ENCODE peak calls at places on chromosomes 5 and 9, in nine cellular contexts. L, N, D, U, W, H, K, I and X are unnamed samples.

GRCh38 chr5:35815089-35815936 is 41.4 kb upstream of the IL7R start:
- ATAC-seq in I (peak; percentile 84), L (no peak), H (peak; percentile 89), D (no peak), W (peak; percentile 99), U (peak; percentile 71), K (no peak), N (peak; percentile 50), X (no peak)

GRCh38 chr9:16060457-16061129 is 507.8 kb downstream of the CCDC171 start:
- ATAC-seq in N (no peak), L (no peak), U (no peak), I (no peak), H (no peak), K (no peak), W (no peak), D (no peak), X (no peak)

GRCh38 chr9:589723-590122 is 251.8 kb upstream of the DMRT1 start:
- ATAC-seq in N (no peak), L (peak; percentile 75), U (no peak), W (no peak), K (no peak), D (peak; percentile 59), H (no peak), I (peak; percentile 54), X (peak; percentile 89)

GRCh38 chr9:129069128-129069824 is 11.6 kb upstream of the DOLPP1 start:
- ATAC-seq in L (peak; percentile 92), K (peak; percentile 70), U (peak; percentile 52), H (no peak), D (peak; percentile 94), W (peak; percentile 98), N (peak; percentile 80), I (peak; percentile 81), X (peak; percentile 55)

GRCh38 chr5:96049398-96050272 is 88.0 kb upstream of the ELL2 start:
- ATAC-seq in I (peak; percentile 93), K (no peak), W (peak; percentile 20), U (no peak), H (no peak), N (no peak), L (peak; percentile 42), D (peak; percentile 45), X (no peak)

GRCh38 chr9:126822873-126823272 is 18.0 kb downstream of the ZBTB43 start:
- ATAC-seq in H (no peak), L (no peak), W (no peak), D (no peak), N (peak; percentile 92), U (no peak), K (no peak), I (no peak), X (no peak)

GRCh38 chr5:124870070-124870469 is 123.6 kb upstream of the ZNF608 start:
- ATAC-seq in D (peak; percentile 42), L (peak; percentile 27), I (no peak), H (no peak), W (no peak), N (no peak), K (no peak), U (no peak), X (no peak)

GRCh38 chr5:124907098-124907644 is 160.7 kb upstream of the ZNF608 start:
- ATAC-seq in K (no peak), W (no peak), U (no peak), D (no peak), H (no peak), L (peak; percentile 5), N (no peak), I (no peak), X (peak; percentile 38)

GRCh38 chr5:2530609-2531008 is 220.9 kb downstream of the IRX2 start:
- ATAC-seq in D (no peak), L (no peak), H (no peak), I (no peak), U (no peak), N (no peak), W (no peak), K (no peak), X (no peak)

GRCh38 chr9:94929373-94929764 is 202.9 kb downstream of the AOPEP start:
- ATAC-seq in W (no peak), H (no peak), I (no peak), U (no peak), K (no peak), D (peak; percentile 69), L (peak; percentile 81), N (no peak), X (peak; percentile 39)

GRCh38 chr9:16197578-16198370 is 644.9 kb downstream of the CCDC171 start:
- ATAC-seq in K (no peak), L (peak; percentile 38), W (no peak), U (no peak), D (peak; percentile 70), N (no peak), H (no peak), I (no peak), X (no peak)

GRCh38 chr9:98351370-98351769 is 95.9 kb upstream of the TBC1D2 start:
- ATAC-seq in L (no peak), W (no peak), K (no peak), N (no peak), U (no peak), I (no peak), D (no peak), H (no peak), X (no peak)

GRCh38 chr5:41728281-41728680 is 141.9 kb downstream of the OXCT1 start:
- ATAC-seq in U (no peak), W (no peak), H (no peak), D (no peak), N (no peak), I (no peak), L (no peak), K (no peak), X (no peak)

GRCh38 chr5:76177974-76178373 is 94.8 kb downstream of the SV2C start:
- ATAC-seq in N (no peak), L (no peak), H (no peak), D (no peak), W (no peak), K (no peak), U (no peak), I (no peak), X (no peak)

GRCh38 chr9:1514241-1514640 is 464.1 kb downstream of the DMRT2 start:
- ATAC-seq in N (no peak), W (no peak), K (no peak), L (no peak), D (no peak), H (no peak), I (no peak), U (no peak), X (no peak)

GRCh38 chr5:28685794-28686193 is 1647.4 kb upstream of the CDH9 start:
- ATAC-seq in I (no peak), W (no peak), K (no peak), L (no peak), U (no peak), H (no peak), D (no peak), N (no peak), X (no peak)
- H3K36me3 ChIP-seq in I (no peaks in the 10 kb centered on the region), W (no peaks in the 10 kb centered on the region), K (no peaks in the 10 kb centered on the region), L (no peaks in the 10 kb centered on the region), U (no peaks in the 10 kb centered on the region), H (no peaks in the 10 kb centered on the region), D (no peaks in the 10 kb centered on the region), N (no peaks in the 10 kb centered on the region), X (no peaks in the 10 kb centered on the region)

DNA sequence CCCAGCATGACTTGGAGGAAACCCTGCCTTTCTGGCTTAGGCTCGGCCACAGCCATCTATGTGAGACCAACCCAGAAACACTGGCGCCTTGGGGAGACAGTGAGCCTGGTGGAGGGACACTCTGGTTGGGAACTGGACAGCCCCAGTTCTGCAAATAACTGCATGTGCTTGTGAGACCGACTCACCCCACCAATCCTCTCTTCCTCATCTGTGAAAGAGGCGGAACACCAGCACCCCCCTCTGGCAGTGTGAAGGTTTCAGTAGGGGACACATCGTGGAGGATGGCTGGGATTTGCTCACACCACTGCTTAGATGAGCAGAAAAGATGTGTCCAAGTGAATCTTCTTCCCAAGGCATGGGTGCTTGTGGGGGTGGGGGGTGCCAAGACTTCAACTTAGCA is 43.4 kb upstream of the N4BP3 start:
- ATAC-seq in K (no peak), D (no peak), U (no peak), W (peak; percentile 95), H (peak; percentile 90), I (peak; percentile 33), N (peak; percentile 56), L (no peak), X (no peak)
- TF ChIP-seq CTCF in K (no peak), D (no peak), U (peak; percentile 56), W (peak; percentile 78), H (peak; percentile 66), I (no peak), N (no peak), L (no peak), X (no peak)

GRCh38 chr5:39905356-39905755 is 480.6 kb upstream of the DAB2 start:
- ATAC-seq in D (no peak), K (no peak), H (no peak), N (no peak), W (no peak), I (peak; percentile 75), U (no peak), L (no peak), X (no peak)
- H3K36me3 ChIP-seq in D (no peaks in the 10 kb centered on the region), K (no peaks in the 10 kb centered on the region), H (no peaks in the 10 kb centered on the region), N (no peaks in the 10 kb centered on the region), W (no peaks in the 10 kb centered on the region), I (no peaks in the 10 kb centered on the region), U (no peaks in the 10 kb centered on the region), L (no peaks in the 10 kb centered on the region), X (no peaks in the 10 kb centered on the region)

GRCh38 chr5:145825751-145826180 is 9.4 kb downstream of the PRELID2 start:
- ATAC-seq in H (peak; percentile 78), D (peak; percentile 50), W (peak; percentile 75), K (peak; percentile 51), U (peak; percentile 66), N (peak; percentile 61), I (peak; percentile 68), L (no peak), X (no peak)
- TF ChIP-seq CTCF in H (peak; percentile 69), D (peak; percentile 81), W (peak; percentile 97), K (peak; percentile 71), U (peak; percentile 78), N (peak; percentile 24), I (peak; percentile 43), L (peak; percentile 29), X (peak; percentile 52)